ENCODE peak calls at places on chromosomes 4 and X, in nine cellular contexts. G, Z, B, F, H, J, S, U and K are unnamed samples.

GRCh38 chrX:38940547-38940946 is 139.3 kb downstream of the MID1IP1 start:
- DNase-seq in B (no peak), G (no peak), H (no peak), F (no peak), J (no peak), Z (no peak), U (no peak), S (no peak), K (no peak)

GRCh38 chrX:115413246-115413878 is 123.8 kb downstream of the LUZP4 start:
- DNase-seq in H (no peak), Z (no peak), B (no peak), S (no peak), J (no peak), G (no peak), F (no peak), U (no peak), K (no peak)

GRCh38 chrX:40504801-40505605 is 75.8 kb upstream of the ATP6AP2 start:
- DNase-seq in F (no peak), G (peak), U (no peak), J (no peak), B (no peak), S (no peak), H (no peak), Z (no peak), K (no peak)

GRCh38 chrX:110302975-110303374 is 14.9 kb downstream of the AMMECR1 start:
- DNase-seq in S (no peak), F (no peak), G (no peak), J (no peak), U (no peak), H (no peak), B (no peak), Z (no peak), K (no peak)

GRCh38 chr4:105093975-105094374 is 52.7 kb upstream of the TET2 start:
- DNase-seq in Z (no peak), B (no peak), F (no peak), S (no peak), H (no peak), G (no peak), J (no peak), U (no peak), K (no peak)

GRCh38 chr4:89829470-89830138 is 7.4 kb downstream of the SNCA start:
- DNase-seq in U (peak), Z (no peak), J (no peak), B (no peak), G (no peak), F (peak), S (no peak), H (no peak), K (peak)

GRCh38 chr4:141630854-141631253 is 5.5 kb upstream of the IL15 start:
- DNase-seq in H (no peak), G (no peak), S (no peak), B (no peak), U (no peak), J (no peak), F (no peak), Z (no peak), K (no peak)

GRCh38 chrX:150763303-150763797 is 70.2 kb downstream of the MTMR1 start:
- DNase-seq in B (no peak), Z (no peak), J (no peak), S (no peak), H (no peak), G (no peak), U (no peak), F (no peak), K (no peak)

GRCh38 chr4:173293663-173294062 is 40.5 kb downstream of the HMGB2 start:
- DNase-seq in U (no peak), S (no peak), F (no peak), B (no peak), Z (no peak), H (no peak), G (no peak), J (no peak), K (no peak)

GRCh38 chrX:107596651-107597050 is 31.7 kb upstream of the PRPS1 start:
- DNase-seq in U (no peak), Z (no peak), B (no peak), J (no peak), F (no peak), H (no peak), G (no peak), S (no peak), K (no peak)

GRCh38 chr4:186723207-186724047 is at the start of gene FAT1:
- DNase-seq in F (no peak), U (no peak), G (no peak), B (peak), H (peak), S (no peak), Z (peak), J (no peak), K (no peak)

GRCh38 chr4:11469900-11470708 is 41.4 kb upstream of the HS3ST1 start:
- DNase-seq in B (no peak), J (no peak), F (no peak), Z (no peak), U (peak), S (no peak), H (no peak), G (no peak), K (no peak)

GRCh38 chrX:45710081-45710801 is 509.6 kb upstream of the DIPK2B start:
- DNase-seq in J (no peak), B (no peak), Z (no peak), H (peak), G (peak), F (no peak), U (peak), S (peak), K (no peak)

GRCh38 chrX:46653482-46653881 is 79.9 kb downstream of the CHST7 start:
- DNase-seq in H (peak), F (no peak), G (no peak), S (no peak), Z (peak), U (no peak), J (no peak), B (no peak), K (no peak)

GRCh38 chrX:150506486-150506885 is 61.9 kb upstream of the MTM1 start:
- DNase-seq in S (no peak), Z (no peak), H (no peak), F (no peak), G (no peak), J (no peak), B (no peak), U (no peak), K (no peak)

GRCh38 chr4:48483006-48483776 is at the start of gene SLC10A4:
- DNase-seq in G (no peak), B (peak), Z (no peak), H (peak), F (no peak), J (no peak), S (no peak), U (peak), K (no peak)

GRCh38 chr4:156557962-156558361 is 413.6 kb downstream of the PDGFC start:
- DNase-seq in J (no peak), G (no peak), S (no peak), H (no peak), Z (no peak), U (no peak), B (no peak), F (no peak), K (no peak)

GRCh38 chrX:69027181-69028005 is 137.9 kb downstream of the PJA1 start:
- DNase-seq in G (no peak), S (no peak), U (no peak), B (no peak), J (no peak), Z (no peak), F (no peak), H (peak), K (no peak)

GRCh38 chr4:7389101-7389701 is 45.5 kb downstream of the PSAPL1 start:
- DNase-seq in H (no peak), J (no peak), G (no peak), U (no peak), Z (no peak), B (no peak), S (no peak), F (no peak), K (no peak)

GRCh38 chr4:32775049-32775448 is 2054.9 kb downstream of the PCDH7 start:
- DNase-seq in H (peak), G (no peak), B (no peak), F (no peak), S (peak), U (no peak), Z (no peak), J (no peak), K (no peak)

GRCh38 chr4:181949704-181950312 is 293.4 kb upstream of the TENM3 start:
- DNase-seq in J (no peak), G (no peak), B (no peak), S (no peak), H (no peak), Z (no peak), U (no peak), F (no peak), K (no peak)

GRCh38 chr4:183635737-183636136 is 23.2 kb downstream of the RWDD4 start:
- DNase-seq in B (no peak), S (no peak), G (no peak), H (no peak), J (no peak), U (no peak), F (no peak), Z (no peak), K (no peak)

GRCh38 chr4:149065753-149066152 is 623.5 kb upstream of the NR3C2 start:
- DNase-seq in F (no peak), G (no peak), B (no peak), U (no peak), H (no peak), J (no peak), Z (no peak), S (no peak), K (no peak)

DNA sequence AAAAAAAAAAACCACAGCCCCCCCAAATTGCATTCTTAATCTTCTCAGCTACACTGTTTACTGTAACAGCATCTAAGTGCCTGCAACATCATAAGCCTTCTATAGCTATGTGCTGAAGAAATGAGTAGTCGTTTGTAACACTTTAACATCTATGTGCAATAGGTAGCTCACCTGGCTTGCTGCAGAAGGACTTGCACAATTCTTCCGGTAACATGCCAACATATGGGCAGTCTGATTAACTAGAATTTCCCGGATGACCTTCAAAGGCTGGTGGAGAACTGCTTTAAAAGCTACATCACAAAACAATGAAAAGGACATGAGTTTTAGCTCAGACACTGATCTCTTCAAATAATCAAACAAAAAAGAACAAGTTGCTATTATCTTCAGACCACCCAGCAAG is 52.9 kb downstream of the METTL14 start:
- DNase-seq in S (no peak), H (no peak), J (no peak), G (no peak), Z (no peak), U (no peak), B (no peak), F (no peak), K (no peak)
- TF ChIP-seq CTCF in S (no peak), H (no peak), J (no peak), G (no peak), Z (no peak), U (no peak), B (no peak), F (no peak), K (no peak)

DNA sequence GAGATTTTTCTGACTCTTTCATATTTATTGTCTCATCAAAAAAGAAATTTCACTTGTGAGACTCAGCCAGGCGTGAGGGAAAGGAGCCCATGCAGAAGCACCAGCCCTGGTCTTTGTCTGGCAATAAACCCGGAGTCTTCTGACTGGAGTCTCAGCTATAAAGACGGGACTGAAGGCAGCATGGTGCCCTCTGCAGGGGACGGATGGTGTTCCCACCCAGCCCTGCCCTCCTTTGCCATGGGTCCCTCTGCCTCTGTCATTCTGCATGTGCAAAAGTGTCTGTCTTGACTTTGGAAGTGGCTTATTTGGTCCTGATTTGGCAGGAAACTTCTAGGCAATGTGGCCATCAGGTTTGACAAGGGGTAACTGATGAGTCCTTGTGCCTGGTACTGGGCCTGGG is 14.3 kb downstream of the ZNF185 start:
- DNase-seq in H (no peak), J (no peak), F (no peak), G (no peak), S (no peak), U (no peak), Z (no peak), B (no peak), K (no peak)
- TF ChIP-seq CTCF in H (no peak), J (no peak), F (no peak), G (no peak), S (no peak), U (no peak), Z (no peak), B (no peak), K (no peak)

DNA sequence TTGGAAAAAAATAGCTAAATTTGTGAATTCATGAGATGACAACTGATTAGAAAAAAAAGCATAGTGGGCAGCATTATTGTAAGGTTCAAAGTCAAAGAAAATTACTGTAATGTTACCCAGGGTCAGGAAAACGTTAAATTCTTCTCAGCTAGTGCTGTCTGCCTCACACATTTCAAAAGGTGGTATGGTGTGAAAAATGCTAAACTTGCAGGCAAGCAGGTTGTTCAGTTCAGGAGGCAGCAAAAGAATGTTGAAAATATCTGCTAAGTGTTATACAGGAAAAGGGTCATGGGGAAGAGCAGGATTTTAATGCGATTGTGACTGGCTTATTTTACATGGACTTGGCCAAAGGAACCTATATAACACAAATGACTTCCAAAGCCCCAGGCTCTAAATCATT is 232.5 kb upstream of the NDST3 start:
- DNase-seq in S (no peak), U (no peak), B (no peak), H (no peak), G (no peak), F (no peak), Z (no peak), J (no peak), K (no peak)
- TF ChIP-seq CTCF in S (no peak), U (no peak), B (no peak), H (no peak), G (no peak), F (no peak), Z (no peak), J (no peak), K (no peak)

DNA sequence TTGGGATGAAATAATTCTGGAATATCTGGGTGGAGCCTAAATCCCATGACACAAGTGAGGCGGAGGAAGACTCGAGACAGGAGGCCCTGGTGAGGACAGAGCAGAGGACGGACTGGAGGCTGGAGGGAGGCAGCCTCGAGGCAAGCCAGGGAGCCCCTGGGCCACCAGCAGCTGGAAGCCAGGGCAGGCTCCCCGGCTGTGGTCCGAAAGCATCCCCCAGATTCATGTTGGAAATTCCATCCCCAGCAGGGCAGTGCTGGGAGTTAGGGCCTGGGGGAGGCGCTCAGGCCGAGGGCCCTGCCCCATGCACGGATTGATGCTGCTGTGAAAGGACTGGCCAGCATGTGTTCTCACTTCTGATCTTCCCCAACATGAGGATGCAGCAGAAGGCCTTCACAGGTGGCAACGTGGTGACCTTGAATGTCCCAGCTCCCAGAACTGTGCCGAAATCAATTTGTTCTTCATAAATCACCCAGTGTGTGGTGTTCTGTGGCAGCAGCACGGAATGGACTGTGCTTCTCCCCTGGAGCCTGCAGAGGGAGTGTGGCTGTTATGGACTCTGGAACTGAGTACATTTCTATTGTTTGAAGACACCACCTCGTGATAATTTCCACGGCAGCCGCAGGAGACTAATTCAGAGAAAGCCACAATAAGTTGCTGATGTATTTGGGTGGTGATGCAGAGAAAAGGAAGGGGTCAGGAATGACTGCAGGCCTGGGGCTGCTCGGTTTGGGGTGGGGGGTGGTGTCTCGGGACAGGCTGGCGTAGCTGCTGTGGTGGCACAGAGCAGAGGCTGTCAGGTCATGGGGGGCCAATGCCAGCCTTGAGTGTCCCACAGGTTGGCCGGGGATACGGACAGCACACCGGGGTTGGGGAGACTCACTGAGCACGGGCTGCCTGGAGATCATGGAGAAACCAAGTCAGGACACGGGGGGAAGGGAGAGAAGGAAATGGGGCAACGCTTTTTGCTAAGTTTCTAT is 56.9 kb downstream of the PCGF3 start:
- DNase-seq in B (no peak), Z (no peak), U (no peak), H (peak), S (no peak), G (no peak), F (no peak), J (no peak), K (no peak)
- TF ChIP-seq CTCF in B (peak), Z (no peak), U (no peak), H (no peak), S (peak), G (peak), F (no peak), J (no peak), K (no peak)

GRCh38 chr4:121674696-121675095 is 22.1 kb downstream of the ANXA5 start:
- DNase-seq in Z (no peak), B (no peak), G (no peak), H (no peak), J (no peak), S (no peak), U (no peak), F (no peak), K (no peak)

GRCh38 chr4:121676388-121677075 is 20.2 kb downstream of the ANXA5 start:
- DNase-seq in U (no peak), S (no peak), H (no peak), G (no peak), F (no peak), Z (no peak), B (no peak), J (no peak), K (no peak)

GRCh38 chr4:121674191-121674590 is 22.6 kb downstream of the ANXA5 start:
- DNase-seq in G (no peak), F (no peak), J (no peak), Z (no peak), S (no peak), H (no peak), U (no peak), B (no peak), K (no peak)

GRCh38 chr4:121677524-121677923 is 19.3 kb downstream of the ANXA5 start:
- DNase-seq in H (no peak), U (no peak), B (no peak), J (no peak), Z (no peak), S (no peak), F (no peak), G (no peak), K (no peak)

DNA sequence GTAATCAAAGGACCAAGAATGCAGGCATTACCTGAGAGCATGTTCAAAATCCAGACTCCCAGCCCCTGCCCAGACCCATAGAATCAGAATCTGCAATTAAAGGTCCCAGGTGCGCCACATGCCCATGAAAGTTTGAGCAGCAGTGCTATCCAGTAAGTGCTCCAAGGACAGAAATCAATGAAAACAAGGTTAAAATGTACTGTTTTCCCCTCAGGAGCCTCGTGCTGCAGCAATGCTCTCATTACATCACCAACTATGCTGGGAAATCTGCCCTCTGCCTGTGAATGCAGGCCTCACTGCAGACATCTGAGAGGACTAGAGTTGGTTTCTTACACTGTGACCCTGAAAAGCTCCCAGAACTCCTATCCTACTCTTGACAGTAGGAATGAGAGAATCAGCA is 21.1 kb downstream of the ANXA5 start:
- DNase-seq in B (no peak), G (no peak), F (no peak), U (no peak), J (no peak), Z (no peak), H (no peak), S (no peak), K (no peak)
- TF ChIP-seq CTCF in B (peak), G (peak), F (no peak), U (no peak), J (no peak), Z (no peak), H (no peak), S (no peak), K (no peak)

GRCh38 chrX:139204576-139204902 is 326.0 kb upstream of the F9 start:
- DNase-seq in H (no peak), U (no peak), S (no peak), G (no peak), F (no peak), B (peak), Z (no peak), J (no peak), K (no peak)

GRCh38 chrX:139203681-139204575 is 326.6 kb upstream of the F9 start:
- DNase-seq in F (no peak), B (peak), J (no peak), Z (peak), U (peak), H (no peak), S (no peak), G (no peak), K (no peak)

GRCh38 chrX:139200793-139201192 is 329.7 kb upstream of the F9 start:
- DNase-seq in H (peak), J (no peak), B (no peak), S (no peak), G (no peak), Z (peak), U (no peak), F (no peak), K (no peak)

GRCh38 chrX:139201924-139202323 is 328.6 kb upstream of the F9 start:
- DNase-seq in H (no peak), B (no peak), J (no peak), F (no peak), Z (no peak), G (no peak), U (no peak), S (no peak), K (no peak)

DNA sequence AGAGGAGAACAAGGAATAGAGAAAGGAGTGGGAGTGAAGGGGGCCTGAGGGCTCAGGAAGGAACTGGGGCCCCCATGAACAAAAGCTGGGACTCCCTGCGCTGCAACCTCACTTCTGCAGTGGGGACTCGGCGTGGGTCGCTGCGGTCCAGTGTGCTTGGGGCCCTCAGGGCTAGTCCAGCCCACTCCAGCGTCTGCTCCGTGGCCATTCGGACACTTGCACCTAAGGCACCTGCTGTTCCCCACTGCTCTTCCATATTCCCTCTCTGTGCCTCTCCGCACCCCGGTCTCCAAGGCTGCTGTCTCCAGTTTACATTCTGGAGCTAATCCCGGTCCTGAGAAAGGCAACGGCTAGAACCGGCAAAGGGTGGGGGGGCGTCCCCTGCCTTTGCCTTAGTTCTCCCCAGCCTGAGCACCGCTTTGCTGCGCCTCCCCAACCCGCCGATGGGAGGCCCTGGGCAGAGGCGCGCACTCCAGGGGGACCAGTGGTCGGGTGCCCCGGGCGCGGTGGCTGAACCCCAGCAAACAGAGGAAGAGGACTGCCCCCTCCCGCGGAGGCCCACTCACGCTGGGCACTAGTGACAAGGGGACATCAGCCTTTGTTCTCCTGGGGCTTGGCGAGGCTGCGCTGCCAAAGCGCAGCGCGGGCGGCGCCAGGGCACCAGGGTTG is 327.7 kb upstream of the F9 start:
- DNase-seq in S (no peak), B (peak), U (no peak), Z (no peak), H (no peak), G (no peak), J (no peak), F (no peak), K (no peak)
- TF ChIP-seq CTCF in S (no peak), B (peak), U (no peak), Z (no peak), H (no peak), G (no peak), J (no peak), F (no peak), K (no peak)

GRCh38 chrX:81876437-81876836 is 674.5 kb downstream of the SH3BGRL start:
- DNase-seq in F (no peak), B (no peak), Z (no peak), J (no peak), G (no peak), H (no peak), S (no peak), U (no peak), K (no peak)
- TF ChIP-seq CTCF in F (no peak), B (no peak), Z (no peak), J (no peak), G (no peak), H (no peak), S (no peak), U (no peak), K (no peak)